ENCODE peak calls at places on chromosome 11, in four cellular contexts. F is HCT116, N is K562, V is GM12878. D is an unnamed sample. For H3K4me1, the result is how much of the 10 kb centered on the place peaks cover.

GRCh38 chr11:70191495-70192140 is 11.5 kb upstream of the FADD start:
- DNase-seq in V (no peak), F (peak), N (peak), D (peak)

GRCh38 chr11:8312966-8313365 is 49.3 kb upstream of the LMO1 start:
- DNase-seq in F (no peak), V (no peak), N (no peak), D (no peak)

GRCh38 chr11:43359432-43359818 is 705 bp downstream of the TTC17 start:
- DNase-seq in N (no peak), V (peak), F (no peak), D (peak)

GRCh38 chr11:102792604-102793003 is 5.4 kb downstream of the MMP1 start:
- DNase-seq in V (no peak), N (no peak), F (no peak), D (no peak)

GRCh38 chr11:90468923-90469322 is 246.1 kb upstream of the CHORDC1 start:
- DNase-seq in N (no peak), V (no peak), F (no peak), D (no peak)

GRCh38 chr11:110422306-110422924 is 7.3 kb upstream of the FDX1 start:
- DNase-seq in V (no peak), F (no peak), N (no peak), D (no peak)

GRCh38 chr11:82980292-82980691 is 78.8 kb downstream of the DDIAS start:
- DNase-seq in F (peak), V (no peak), N (no peak), D (no peak)

GRCh38 chr11:82792319-82792718 is 58.7 kb upstream of the FAM181B start:
- DNase-seq in N (no peak), F (no peak), V (no peak), D (no peak)

GRCh38 chr11:27718346-27718852 is 18.1 kb upstream of the BDNF start:
- DNase-seq in V (no peak), N (no peak), F (peak), D (no peak)

GRCh38 chr11:64558869-64559268 is 32.2 kb upstream of the SLC22A12 start:
- DNase-seq in F (no peak), V (no peak), N (no peak), D (no peak)

DNA sequence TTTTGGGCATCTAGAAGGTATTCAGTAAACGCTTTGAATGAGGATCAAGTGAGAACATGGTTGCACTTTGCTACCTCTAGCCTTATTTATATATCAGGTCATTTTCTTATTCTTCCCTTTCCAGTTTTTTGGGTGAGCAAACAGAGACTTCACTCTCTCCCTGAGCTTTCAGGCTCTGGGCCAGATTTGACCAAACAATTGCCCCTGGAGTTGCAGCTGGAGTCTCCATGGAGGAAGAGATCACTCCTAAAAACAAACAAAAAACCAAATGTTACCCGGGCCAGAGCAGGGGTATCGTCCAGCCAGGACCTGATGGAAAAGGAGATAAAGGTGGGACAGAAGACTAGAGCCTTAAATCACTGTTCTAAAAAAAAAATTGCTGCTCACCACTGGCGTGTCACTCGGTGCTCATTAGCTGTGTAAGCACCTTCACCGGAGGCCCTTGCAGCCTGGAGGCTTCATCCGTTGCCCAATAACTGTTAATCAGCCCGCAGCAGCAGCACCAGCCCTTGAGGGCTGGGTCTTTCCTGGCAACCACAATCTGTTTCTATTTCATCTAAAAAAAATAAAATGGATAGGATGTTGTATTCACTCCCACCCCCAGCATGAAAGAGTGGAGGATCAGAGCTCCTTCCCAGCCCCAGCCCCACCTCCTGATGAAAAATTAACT is 125.0 kb downstream of the PKNOX2 start:
- DNase-seq in N (no peak), V (no peak), F (no peak), D (no peak)
- TF ChIP-seq ZBTB33 in N (no peak), V (no peak), F (no peak), D (no peak)

GRCh38 chr11:3942160-3942955 is 86.9 kb downstream of the STIM1 start:
- DNase-seq in F (no peak), N (no peak), V (no peak), D (peak)
- H3K4me1 ChIP-seq in F (under half), N (under half), V (under half), D (under half)

GRCh38 chr11:133174013-133174412 is 358.3 kb downstream of the OPCML start:
- DNase-seq in V (no peak), F (no peak), N (no peak), D (no peak)
- TF ChIP-seq ZBTB33 in V (no peak), F (no peak), N (no peak), D (no peak)

GRCh38 chr11:1480555-1481482 is 5.8 kb downstream of the MOB2 start:
- DNase-seq in N (no peak), V (no peak), F (no peak), D (no peak)

GRCh38 chr11:1483445-1483961 is 3.1 kb downstream of the MOB2 start:
- DNase-seq in N (no peak), V (no peak), F (no peak), D (no peak)

GRCh38 chr11:1482581-1483444 is 3.8 kb downstream of the MOB2 start:
- DNase-seq in N (no peak), V (no peak), F (no peak), D (no peak)

GRCh38 chr11:1481483-1481825 is 5.1 kb downstream of the MOB2 start:
- DNase-seq in N (no peak), V (no peak), F (no peak), D (no peak)

DNA sequence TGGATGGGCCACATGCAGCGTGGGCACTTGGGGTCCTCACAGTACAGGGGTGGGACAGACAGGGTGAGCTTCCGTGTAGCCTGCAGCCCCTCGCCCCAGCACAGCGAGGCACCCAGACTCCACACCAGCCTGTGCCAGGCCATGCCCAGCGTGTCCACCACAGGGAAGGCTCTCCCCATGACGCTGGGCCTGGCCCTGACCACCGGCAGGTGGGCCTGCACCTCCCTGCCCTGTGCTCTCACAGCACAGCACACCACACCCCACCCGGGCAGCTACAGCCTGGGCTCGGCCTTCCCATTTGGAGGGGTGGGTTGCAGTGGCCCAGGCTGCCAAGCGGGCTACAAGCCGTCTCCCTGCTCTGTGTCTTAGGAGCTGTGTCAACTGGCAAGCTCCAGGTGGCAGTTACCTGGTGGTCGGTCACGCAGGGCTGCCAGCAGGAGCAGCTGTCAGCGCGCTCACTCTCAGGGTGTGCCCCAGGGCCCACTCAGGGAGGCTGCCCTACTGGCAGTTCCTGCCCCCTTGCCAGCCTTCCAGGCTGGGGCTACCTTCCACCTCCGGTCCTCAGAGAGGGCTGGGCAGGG is 4.6 kb downstream of the MOB2 start:
- DNase-seq in F (no peak), N (no peak), V (no peak), D (no peak)
- H3K4me1 ChIP-seq in F (under half), N (under half), V (under half), D (under half)

GRCh38 chr11:57568330-57568766 is 876 bp upstream of the UBE2L6 start:
- DNase-seq in N (no peak), V (peak), F (peak), D (peak)
- TF ChIP-seq ZBTB33 in N (no peak), V (no peak), F (no peak), D (no peak)

DNA sequence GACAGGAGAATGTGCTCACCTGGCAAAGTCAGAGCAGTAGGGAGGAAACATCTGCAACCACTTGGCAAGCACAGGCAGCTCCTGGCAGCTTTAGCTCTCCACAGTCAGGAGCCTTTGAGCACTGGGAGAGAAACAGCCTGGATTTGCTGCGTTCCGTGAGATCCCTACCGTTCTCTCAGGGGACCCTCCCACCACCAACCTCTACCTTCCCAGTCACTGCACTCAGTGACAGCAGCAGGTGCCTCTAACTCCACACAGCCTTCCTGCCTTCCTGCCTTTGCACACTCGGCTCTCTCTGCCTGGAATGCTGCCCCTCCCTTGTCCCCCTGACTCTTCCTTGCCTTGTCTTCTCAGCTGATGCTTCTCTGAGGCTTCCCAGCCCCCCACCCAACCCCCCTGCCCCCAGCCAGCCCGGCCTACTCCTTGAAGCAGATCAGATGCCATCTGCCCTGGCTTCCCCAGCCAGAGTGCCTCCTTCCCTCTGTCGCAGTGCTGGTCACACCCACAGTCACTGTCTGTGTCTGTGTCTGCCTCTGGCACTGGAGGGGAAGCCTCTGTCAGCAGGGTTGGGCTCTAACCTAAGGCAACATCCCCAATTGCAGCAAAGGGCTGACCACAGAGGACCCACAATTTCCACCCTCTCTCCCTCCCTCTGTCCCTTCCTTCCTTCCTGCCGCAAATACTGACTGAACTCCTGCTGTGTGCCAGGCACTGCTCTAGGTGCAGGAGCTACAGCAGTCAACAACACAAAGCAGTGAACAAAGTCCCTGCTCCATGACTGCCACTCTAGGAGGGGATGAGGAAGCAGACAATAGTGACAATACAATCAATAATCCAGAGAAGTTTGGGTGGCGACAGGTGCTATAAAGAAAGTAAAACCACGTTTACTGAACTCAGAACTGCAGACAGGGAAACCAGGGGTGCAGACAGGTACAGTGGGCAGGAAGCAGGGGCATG is 14.8 kb upstream of the TSKU start:
- DNase-seq in N (no peak), V (no peak), F (no peak), D (peak)
- H3K4me1 ChIP-seq in N (under half), V (under half), F (under half), D (half or more)

GRCh38 chr11:107473797-107474196 is 16.2 kb upstream of the CWF19L2 start:
- DNase-seq in F (no peak), V (no peak), N (no peak), D (no peak)
- TF ChIP-seq ZBTB33 in F (no peak), V (no peak), N (no peak), D (no peak)

DNA sequence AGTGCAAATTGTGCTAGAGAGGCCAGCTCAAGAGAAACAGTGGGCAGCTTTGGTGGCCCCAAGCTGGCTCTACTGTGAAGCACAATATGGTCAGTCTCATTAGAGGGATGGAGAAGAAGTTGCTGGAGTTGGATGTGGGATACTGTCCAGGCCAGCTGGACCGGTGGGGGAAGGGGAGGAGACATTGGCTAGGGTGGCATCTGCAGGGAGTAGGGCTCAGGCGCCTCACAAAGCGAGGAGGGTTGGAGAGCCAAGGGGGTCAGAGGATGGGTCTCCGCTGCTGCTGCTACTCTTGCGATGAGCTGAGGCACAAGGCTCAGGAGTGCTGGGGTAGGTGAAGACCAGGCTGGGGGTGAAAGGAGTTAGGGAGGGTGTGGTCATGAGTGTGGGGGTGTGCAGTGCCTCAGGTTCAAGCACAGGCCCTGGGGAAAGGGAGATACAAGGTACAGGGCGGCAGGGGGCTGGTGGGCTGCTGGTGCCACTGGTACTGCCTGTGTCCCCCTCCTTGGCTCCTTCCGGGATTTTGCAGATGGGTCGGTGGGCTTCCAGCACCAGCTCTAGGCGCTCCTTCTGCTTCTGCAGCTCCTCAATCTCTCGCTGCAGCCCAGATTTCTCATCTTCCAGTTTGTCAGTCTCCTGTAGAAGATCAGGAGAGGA is 2.3 kb downstream of the CCDC85B start:
- DNase-seq in V (no peak), F (no peak), N (no peak), D (no peak)
- H3K4me1 ChIP-seq in V (under half), F (half or more), N (under half), D (half or more)

DNA sequence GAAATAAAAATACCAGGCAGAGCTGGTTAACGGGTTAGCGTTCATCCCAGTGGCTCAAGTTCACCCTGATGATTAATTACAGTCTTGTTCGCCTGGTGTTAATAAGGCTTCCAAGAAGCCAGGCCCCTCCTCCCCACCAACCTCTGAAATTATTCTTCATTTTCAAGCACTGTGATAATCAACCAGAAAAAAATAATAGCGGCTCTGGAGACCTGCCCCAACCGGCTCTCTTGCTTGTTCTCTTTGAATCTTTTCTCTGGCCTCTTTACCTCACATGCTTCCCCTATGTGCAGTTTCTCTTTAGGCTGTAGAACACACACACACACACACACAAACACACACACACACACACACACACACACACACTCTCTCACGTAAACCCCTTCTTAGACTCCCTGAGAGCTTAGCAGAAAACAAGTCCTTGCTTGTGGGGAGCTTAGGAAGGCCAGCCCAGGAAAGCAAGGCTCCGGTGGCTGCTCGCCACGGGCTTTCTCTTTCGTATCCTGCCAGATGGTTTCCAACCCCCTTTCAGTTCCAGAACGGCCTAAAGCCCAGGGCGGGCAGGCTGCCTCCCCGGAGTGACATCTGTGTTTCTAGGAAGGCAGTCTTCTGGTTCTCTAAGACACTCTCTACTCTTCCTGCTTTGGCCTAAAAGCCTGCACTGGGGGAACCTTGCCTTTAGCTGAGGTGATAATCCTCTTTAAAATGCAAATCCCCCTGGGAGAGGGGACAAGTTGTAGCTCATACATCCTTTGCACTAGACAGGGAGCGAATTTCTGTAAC is 106.4 kb upstream of the SESN3 start:
- DNase-seq in N (no peak), F (no peak), V (peak), D (no peak)
- TF ChIP-seq ZBTB33 in N (no peak), F (no peak), V (no peak), D (no peak)